ENCODE peak calls at places on chromosomes 11 and 22, in nine cellular contexts. N is stomach, Y is tibial artery, U is K562, K is adipocyte, Z is adrenal gland, C is A673, W is lung, A is WERI-Rb-1. E is an unnamed sample.

GRCh38 chr11:117097567-117098268 is 510 bp downstream of the SIK3 start:
- DNase-seq in N (peak; percentile 35), Y (no peak), U (peak; percentile 72), K (peak; percentile 69), Z (peak; percentile 48), C (peak; percentile 54), W (peak; percentile 44), A (peak; percentile 22), E (peak; percentile 61)

GRCh38 chr22:17962168-17962567 is 62.2 kb downstream of the MICAL3 start:
- DNase-seq in N (no peak), Y (no peak), U (no peak), K (no peak), Z (no peak), C (no peak), W (no peak), A (no peak), E (no peak)

GRCh38 chr11:28384418-28384817 is 276.2 kb downstream of the METTL15 start:
- DNase-seq in N (no peak), Y (no peak), U (no peak), K (peak; percentile 63), Z (no peak), C (no peak), W (no peak), A (no peak), E (no peak)

GRCh38 chr11:44954051-44954906 is 3.6 kb upstream of the TP53I11 start:
- DNase-seq in N (no peak), Y (no peak), U (no peak), K (no peak), Z (no peak), C (no peak), W (no peak), A (peak; percentile 52), E (no peak)

GRCh38 chr11:78768345-78768744 is 193.7 kb upstream of the NARS2 start:
- DNase-seq in N (no peak), Y (no peak), U (no peak), K (no peak), Z (no peak), C (no peak), W (no peak), A (no peak), E (no peak)

GRCh38 chr11:124745270-124745834 is 5.6 kb downstream of the NRGN start:
- DNase-seq in N (no peak), Y (no peak), U (no peak), K (no peak), Z (no peak), C (no peak), W (no peak), A (no peak), E (no peak)

GRCh38 chr11:15707971-15708370 is 593.2 kb downstream of the INSC start:
- DNase-seq in N (peak; percentile 72), Y (peak; percentile 82), U (no peak), K (peak; percentile 95), Z (peak; percentile 18), C (peak; percentile 3), W (no peak), A (no peak), E (no peak)

GRCh38 chr11:67699521-67699920 is 25.1 kb upstream of the ALDH3B2 start:
- DNase-seq in N (no peak), Y (no peak), U (no peak), K (no peak), Z (no peak), C (no peak), W (no peak), A (no peak), E (peak; percentile 22)

GRCh38 chr22:38081941-38082828 is 1.8 kb downstream of the SLC16A8 start:
- DNase-seq in N (no peak), Y (no peak), U (no peak), K (no peak), Z (no peak), C (no peak), W (no peak), A (no peak), E (no peak)

GRCh38 chr11:69852051-69852450 is 32.8 kb upstream of the FGF3 start:
- DNase-seq in N (no peak), Y (no peak), U (no peak), K (no peak), Z (no peak), C (peak; percentile 62), W (no peak), A (no peak), E (peak; percentile 31)

GRCh38 chr11:131683666-131684065 is 313.3 kb downstream of the NTM start:
- DNase-seq in N (no peak), Y (peak; percentile 62), U (no peak), K (no peak), Z (peak; percentile 6), C (no peak), W (no peak), A (no peak), E (no peak)

GRCh38 chr11:119641991-119642745 is 86.8 kb downstream of the NECTIN1 start:
- DNase-seq in N (no peak), Y (no peak), U (peak; percentile 72), K (no peak), Z (no peak), C (peak; percentile 42), W (no peak), A (no peak), E (peak; percentile 59)

GRCh38 chr11:76668362-76669155 is 2.0 kb downstream of the LRRC32 start:
- DNase-seq in N (no peak), Y (peak; percentile 63), U (no peak), K (no peak), Z (no peak), C (no peak), W (no peak), A (no peak), E (no peak)

GRCh38 chr11:60974726-60975125 is 3.2 kb downstream of the CD6 start:
- DNase-seq in N (no peak), Y (no peak), U (no peak), K (no peak), Z (no peak), C (no peak), W (no peak), A (no peak), E (no peak)

GRCh38 chr11:40302669-40303068 is 1156.8 kb downstream of the LRRC4C start:
- DNase-seq in N (no peak), Y (no peak), U (no peak), K (peak; percentile 88), Z (no peak), C (no peak), W (no peak), A (no peak), E (no peak)

GRCh38 chr11:31809857-31810778 is 1.0 kb downstream of the PAX6 start:
- DNase-seq in N (no peak), Y (no peak), U (peak; percentile 27), K (peak; percentile 63), Z (no peak), C (peak; percentile 92), W (no peak), A (no peak), E (peak; percentile 46)

DNA sequence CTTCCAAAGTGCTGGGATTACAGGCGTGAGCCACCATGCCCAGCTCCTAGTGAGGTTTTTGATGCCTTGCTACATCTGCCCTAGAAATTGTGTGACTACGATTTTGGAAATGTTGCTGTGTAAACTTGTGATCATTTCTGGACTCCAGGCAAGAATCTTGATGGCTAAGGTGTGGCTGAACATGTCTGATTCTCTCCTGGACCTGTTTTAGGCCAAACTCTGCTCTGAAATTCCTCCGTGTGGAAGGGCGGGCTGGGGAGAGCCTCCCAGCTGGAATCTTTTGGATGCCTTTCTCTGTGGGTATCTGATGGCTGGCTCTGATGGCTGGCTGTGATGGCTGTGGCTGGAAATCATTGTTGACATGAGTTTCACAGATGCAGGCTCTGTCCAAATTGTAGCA is 8.2 kb downstream of the PNPLA3 start:
- DNase-seq in N (no peak), Y (no peak), U (no peak), K (no peak), Z (no peak), C (no peak), W (no peak), A (no peak), E (no peak)
- H3K36me3 ChIP-seq in N (no peaks in the 10 kb centered on the region), Y (no peaks in the 10 kb centered on the region), U (no peaks in the 10 kb centered on the region), K (peaks cover 84% of the 10 kb centered on the region), Z (no peaks in the 10 kb centered on the region), C (peaks cover 38% of the 10 kb centered on the region), W (no peaks in the 10 kb centered on the region), A (peaks cover 86% of the 10 kb centered on the region), E (peaks cover 4% of the 10 kb centered on the region)

GRCh38 chr11:598005-598680 is 17.6 kb downstream of the IRF7 start:
- DNase-seq in N (no peak), Y (no peak), U (no peak), K (no peak), Z (no peak), C (no peak), W (no peak), A (no peak), E (peak; percentile 28)
- H3K36me3 ChIP-seq in N (peaks cover 100% of the 10 kb centered on the region), Y (peaks cover 100% of the 10 kb centered on the region), U (peaks cover 89% of the 10 kb centered on the region), K (peaks cover 88% of the 10 kb centered on the region), Z (no peaks in the 10 kb centered on the region), C (peaks cover 46% of the 10 kb centered on the region), W (peaks cover 72% of the 10 kb centered on the region), A (peaks cover 88% of the 10 kb centered on the region), E (peaks cover 4% of the 10 kb centered on the region)

GRCh38 chr11:65278351-65278750 is 16.6 kb downstream of the POLA2 start:
- DNase-seq in N (no peak), Y (no peak), U (no peak), K (peak; percentile 40), Z (no peak), C (no peak), W (no peak), A (no peak), E (no peak)
- H3K36me3 ChIP-seq in N (peaks cover 33% of the 10 kb centered on the region), Y (peaks cover 44% of the 10 kb centered on the region), U (peaks cover 80% of the 10 kb centered on the region), K (peaks cover 25% of the 10 kb centered on the region), Z (no peaks in the 10 kb centered on the region), C (peaks cover 80% of the 10 kb centered on the region), W (peaks cover 12% of the 10 kb centered on the region), A (peaks cover 70% of the 10 kb centered on the region), E (peaks cover 5% of the 10 kb centered on the region)

GRCh38 chr11:74819400-74819799 is 70.8 kb downstream of the RNF169 start:
- DNase-seq in N (no peak), Y (no peak), U (no peak), K (peak; percentile 36), Z (no peak), C (no peak), W (no peak), A (no peak), E (peak; percentile 47)

GRCh38 chr11:74822187-74822586 is 73.5 kb downstream of the RNF169 start:
- DNase-seq in N (no peak), Y (no peak), U (no peak), K (peak; percentile 68), Z (no peak), C (no peak), W (no peak), A (no peak), E (no peak)

GRCh38 chr11:74820763-74821162 is 72.1 kb downstream of the RNF169 start:
- DNase-seq in N (no peak), Y (no peak), U (no peak), K (peak; percentile 74), Z (no peak), C (peak; percentile 53), W (no peak), A (no peak), E (no peak)

GRCh38 chr11:74826901-74827300 is 78.3 kb downstream of the RNF169 start:
- DNase-seq in N (no peak), Y (no peak), U (no peak), K (no peak), Z (no peak), C (no peak), W (no peak), A (no peak), E (peak; percentile 43)

GRCh38 chr11:74824285-74824982 is 75.8 kb downstream of the RNF169 start:
- DNase-seq in N (no peak), Y (no peak), U (no peak), K (no peak), Z (no peak), C (no peak), W (no peak), A (no peak), E (no peak)
- H3K36me3 ChIP-seq in N (peaks cover 45% of the 10 kb centered on the region), Y (peaks cover 8% of the 10 kb centered on the region), U (peaks cover 60% of the 10 kb centered on the region), K (peaks cover 25% of the 10 kb centered on the region), Z (no peaks in the 10 kb centered on the region), C (peaks cover 32% of the 10 kb centered on the region), W (no peaks in the 10 kb centered on the region), A (peaks cover 52% of the 10 kb centered on the region), E (peaks cover 14% of the 10 kb centered on the region)

E was measured in Caco-2.